ENCODE peak calls at places on chromosome 10, in four cellular contexts. One of them, this sample, is unnamed.

GRCh38 chr10:103416436-103417147 is 20.2 kb downstream of the PDCD11 start:
- DNase-seq in fibroblast of lung: peak; percentile 71
- DNase-seq in MCF 10A: peak; percentile 68
- DNase-seq in heart right ventricle: peak; percentile 67
- DNase-seq in this sample: peak; percentile 60

GRCh38 chr10:80530816-80531215 is 6.9 kb upstream of the SH2D4B start:
- DNase-seq in fibroblast of lung: no peak
- DNase-seq in MCF 10A: no peak
- DNase-seq in heart right ventricle: no peak
- DNase-seq in this sample: no peak

GRCh38 chr10:127918570-127918969 is 11.7 kb downstream of the PTPRE start:
- DNase-seq in fibroblast of lung: no peak
- DNase-seq in MCF 10A: no peak
- DNase-seq in heart right ventricle: no peak
- DNase-seq in this sample: no peak

GRCh38 chr10:70958396-70958795 is 70.0 kb upstream of the PCBD1 start:
- DNase-seq in fibroblast of lung: no peak
- DNase-seq in MCF 10A: no peak
- DNase-seq in heart right ventricle: no peak
- DNase-seq in this sample: no peak

GRCh38 chr10:52706347-52707070 is 66.1 kb downstream of the MBL2 start:
- DNase-seq in fibroblast of lung: no peak
- DNase-seq in MCF 10A: no peak
- DNase-seq in heart right ventricle: no peak
- DNase-seq in this sample: no peak

GRCh38 chr10:71336632-71337031 is 17.6 kb downstream of the SLC29A3 start:
- DNase-seq in fibroblast of lung: no peak
- DNase-seq in MCF 10A: no peak
- DNase-seq in heart right ventricle: no peak
- DNase-seq in this sample: no peak

GRCh38 chr10:99809931-99810615 is 27.6 kb downstream of the ABCC2 start:
- DNase-seq in fibroblast of lung: peak; percentile 83
- DNase-seq in MCF 10A: no peak
- DNase-seq in heart right ventricle: no peak
- DNase-seq in this sample: no peak

GRCh38 chr10:97498076-97498840 is at the start of gene MMS19:
- DNase-seq in fibroblast of lung: peak; percentile 99
- DNase-seq in MCF 10A: peak; percentile 98
- DNase-seq in heart right ventricle: peak; percentile 99
- DNase-seq in this sample: peak; percentile 99

GRCh38 chr10:119933179-119933578 is 40.6 kb downstream of the SEC23IP start:
- DNase-seq in fibroblast of lung: peak; percentile 15
- DNase-seq in MCF 10A: peak; percentile 14
- DNase-seq in heart right ventricle: no peak
- DNase-seq in this sample: no peak

GRCh38 chr10:33052476-33052875 is 94.4 kb upstream of the ITGB1 start:
- DNase-seq in fibroblast of lung: no peak
- DNase-seq in MCF 10A: no peak
- DNase-seq in heart right ventricle: no peak
- DNase-seq in this sample: no peak

GRCh38 chr10:103758294-103758681 is 97.1 kb downstream of the SH3PXD2A start:
- DNase-seq in fibroblast of lung: no peak
- DNase-seq in MCF 10A: peak; percentile 49
- DNase-seq in heart right ventricle: no peak
- DNase-seq in this sample: peak; percentile 86

GRCh38 chr10:89591111-89591795 is 53.8 kb downstream of the PANK1 start:
- DNase-seq in fibroblast of lung: no peak
- DNase-seq in MCF 10A: no peak
- DNase-seq in heart right ventricle: peak; percentile 31
- DNase-seq in this sample: no peak
- TF ChIP-seq CTCF in fibroblast of lung: no peak
- TF ChIP-seq CTCF in MCF 10A: no peak
- TF ChIP-seq CTCF in heart right ventricle: no peak
- TF ChIP-seq CTCF in this sample: no peak

GRCh38 chr10:87816163-87816841 is 1.7 kb downstream of the ATAD1 start:
- DNase-seq in fibroblast of lung: no peak
- DNase-seq in MCF 10A: peak; percentile 11
- DNase-seq in heart right ventricle: no peak
- DNase-seq in this sample: no peak
- TF ChIP-seq CTCF in fibroblast of lung: no peak
- TF ChIP-seq CTCF in MCF 10A: peak; percentile 32
- TF ChIP-seq CTCF in heart right ventricle: peak; percentile 16
- TF ChIP-seq CTCF in this sample: peak; percentile 12

GRCh38 chr10:36182059-36182654 is 540.1 kb upstream of the FZD8 start:
- DNase-seq in fibroblast of lung: peak; percentile 17
- DNase-seq in MCF 10A: no peak
- DNase-seq in heart right ventricle: no peak
- DNase-seq in this sample: no peak
- TF ChIP-seq CTCF in fibroblast of lung: no peak
- TF ChIP-seq CTCF in MCF 10A: no peak
- TF ChIP-seq CTCF in heart right ventricle: no peak
- TF ChIP-seq CTCF in this sample: no peak

GRCh38 chr10:125559210-125559609 is 123.8 kb downstream of the TEX36 start:
- DNase-seq in fibroblast of lung: no peak
- DNase-seq in MCF 10A: no peak
- DNase-seq in heart right ventricle: no peak
- DNase-seq in this sample: no peak

GRCh38 chr10:125567529-125567928 is 115.4 kb downstream of the TEX36 start:
- DNase-seq in fibroblast of lung: no peak
- DNase-seq in MCF 10A: no peak
- DNase-seq in heart right ventricle: no peak
- DNase-seq in this sample: no peak

GRCh38 chr10:125564570-125564969 is 118.4 kb downstream of the TEX36 start:
- DNase-seq in fibroblast of lung: no peak
- DNase-seq in MCF 10A: no peak
- DNase-seq in heart right ventricle: no peak
- DNase-seq in this sample: no peak

GRCh38 chr10:125560947-125561346 is 122.0 kb downstream of the TEX36 start:
- DNase-seq in fibroblast of lung: no peak
- DNase-seq in MCF 10A: no peak
- DNase-seq in heart right ventricle: no peak
- DNase-seq in this sample: no peak

GRCh38 chr10:125562737-125563136 is 120.2 kb downstream of the TEX36 start:
- DNase-seq in fibroblast of lung: no peak
- DNase-seq in MCF 10A: peak; percentile 8
- DNase-seq in heart right ventricle: no peak
- DNase-seq in this sample: no peak
- TF ChIP-seq CTCF in fibroblast of lung: no peak
- TF ChIP-seq CTCF in MCF 10A: no peak
- TF ChIP-seq CTCF in heart right ventricle: no peak
- TF ChIP-seq CTCF in this sample: peak; percentile 10

DNA sequence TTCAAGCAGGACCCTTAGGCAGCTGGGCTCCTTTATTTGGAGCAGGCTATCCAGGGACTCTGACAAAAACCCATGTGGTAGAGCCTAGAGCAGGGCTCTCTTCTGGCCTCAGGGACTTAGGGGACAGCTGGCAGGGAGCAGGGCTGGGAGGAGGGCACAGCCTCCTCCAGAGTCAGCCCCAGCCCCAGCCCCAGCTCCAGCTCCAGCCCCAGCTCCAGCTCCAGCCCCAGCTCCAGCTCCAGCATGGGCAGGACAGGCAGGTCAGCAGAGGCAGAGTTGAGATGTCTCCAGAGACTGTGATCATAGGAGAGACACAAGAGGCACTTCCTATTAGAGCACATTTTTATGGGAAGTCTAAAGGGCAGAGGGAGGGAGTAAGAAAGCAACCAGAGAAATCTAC is 13.4 kb upstream of the C10orf53 start:
- DNase-seq in fibroblast of lung: no peak
- DNase-seq in MCF 10A: no peak
- DNase-seq in heart right ventricle: no peak
- DNase-seq in this sample: no peak
- TF ChIP-seq CTCF in fibroblast of lung: no peak
- TF ChIP-seq CTCF in MCF 10A: no peak
- TF ChIP-seq CTCF in heart right ventricle: no peak
- TF ChIP-seq CTCF in this sample: no peak

GRCh38 chr10:133329401-133330202 is 7.1 kb downstream of the CALY start:
- DNase-seq in fibroblast of lung: peak; percentile 79
- DNase-seq in MCF 10A: peak; percentile 84
- DNase-seq in heart right ventricle: peak; percentile 82
- DNase-seq in this sample: peak; percentile 79
- TF ChIP-seq CTCF in fibroblast of lung: peak; percentile 78
- TF ChIP-seq CTCF in MCF 10A: peak; percentile 89
- TF ChIP-seq CTCF in heart right ventricle: peak; percentile 97
- TF ChIP-seq CTCF in this sample: peak; percentile 86

DNA sequence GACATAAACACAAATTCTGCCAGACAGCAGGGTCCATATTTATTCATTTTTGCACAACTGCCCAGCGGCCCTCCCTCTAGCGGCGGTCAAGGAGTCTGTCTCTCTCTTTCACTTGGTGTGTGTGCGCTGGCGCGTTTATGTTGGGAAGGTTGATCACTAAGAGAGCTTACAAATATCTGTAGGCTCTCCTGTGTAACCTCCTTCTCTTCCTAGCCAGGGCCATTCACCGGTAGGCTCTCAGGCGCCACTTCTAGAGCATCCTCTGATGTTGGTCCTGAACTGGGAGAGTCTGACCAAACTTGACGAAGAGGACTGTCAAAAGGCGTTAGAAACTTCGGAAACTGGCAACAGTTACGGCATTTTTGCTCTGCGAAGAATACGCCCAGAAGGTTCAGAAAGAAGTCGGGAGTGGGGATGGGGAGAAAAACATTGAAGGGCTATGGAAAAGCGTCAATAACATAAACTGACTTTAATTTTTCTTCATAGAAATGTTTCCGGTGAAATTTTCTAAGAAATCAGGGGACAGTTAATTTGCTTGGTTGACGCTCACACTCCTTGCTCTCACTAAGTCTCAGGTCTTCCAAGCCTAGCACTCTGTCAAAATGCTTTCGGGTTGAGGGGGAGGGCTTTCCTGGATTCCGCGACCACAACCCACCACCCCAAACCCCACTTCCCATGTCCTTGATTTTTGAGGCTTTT is 731.1 kb downstream of the ZWINT start:
- DNase-seq in fibroblast of lung: peak; percentile 76
- DNase-seq in MCF 10A: no peak
- DNase-seq in heart right ventricle: peak; percentile 19
- DNase-seq in this sample: peak; percentile 45
- TF ChIP-seq CTCF in fibroblast of lung: peak; percentile 80
- TF ChIP-seq CTCF in MCF 10A: no peak
- TF ChIP-seq CTCF in heart right ventricle: peak; percentile 49
- TF ChIP-seq CTCF in this sample: peak; percentile 65

DNA sequence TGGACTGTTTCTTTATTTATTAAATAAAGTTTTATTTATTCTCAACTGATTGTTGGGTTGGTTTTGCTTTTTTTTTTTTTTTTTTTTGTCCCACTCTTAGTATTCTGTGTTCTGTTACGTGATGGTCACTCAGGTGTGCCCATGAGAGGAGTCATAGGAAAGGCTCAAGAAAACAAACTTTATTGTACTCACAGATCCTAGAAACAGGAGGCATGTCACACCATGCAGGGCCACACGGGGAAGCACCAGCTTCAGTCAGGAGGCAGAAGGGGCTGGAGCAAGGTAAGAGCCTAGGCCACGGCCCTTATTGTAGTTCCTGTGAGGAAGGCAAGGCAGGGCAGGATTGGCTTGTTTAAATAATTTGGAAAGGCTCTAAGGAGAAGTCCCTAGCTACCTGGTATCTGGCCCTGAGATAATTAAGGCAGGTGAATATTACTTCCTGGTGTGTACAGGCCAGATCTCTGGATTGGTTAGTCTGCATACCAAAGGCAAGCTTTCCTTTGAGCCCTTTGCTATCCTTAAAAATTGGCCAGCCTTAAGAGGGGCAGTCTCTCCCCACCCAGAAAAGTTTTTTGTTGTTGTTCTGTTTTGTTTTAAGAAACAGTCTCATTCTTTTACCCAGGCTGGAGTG is 8.3 kb downstream of the ATOH7 start:
- DNase-seq in fibroblast of lung: no peak
- DNase-seq in MCF 10A: no peak
- DNase-seq in heart right ventricle: no peak
- DNase-seq in this sample: no peak
- TF ChIP-seq CTCF in fibroblast of lung: no peak
- TF ChIP-seq CTCF in MCF 10A: no peak
- TF ChIP-seq CTCF in heart right ventricle: no peak
- TF ChIP-seq CTCF in this sample: peak; percentile 20

DNA sequence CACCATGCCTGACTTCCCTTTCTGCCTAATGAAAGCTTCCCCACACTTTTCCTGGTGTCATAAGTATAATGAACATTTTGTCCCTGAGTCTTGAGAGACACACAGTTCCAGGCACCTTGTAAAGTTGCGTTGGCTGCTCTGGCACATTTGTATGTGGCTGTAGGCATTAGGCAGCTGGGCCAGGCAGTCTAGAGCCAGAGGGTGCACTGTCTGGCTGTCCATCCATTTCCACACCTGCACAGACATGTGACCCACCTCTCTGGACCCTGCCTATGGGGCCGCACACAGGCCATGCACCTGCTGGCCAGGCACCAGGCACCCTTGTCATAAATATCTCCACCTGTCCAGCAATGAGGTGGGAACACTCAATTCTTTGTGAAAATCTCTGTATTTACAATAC is 54.7 kb upstream of the ANTXRL start:
- DNase-seq in fibroblast of lung: no peak
- DNase-seq in MCF 10A: no peak
- DNase-seq in heart right ventricle: no peak
- DNase-seq in this sample: no peak
- TF ChIP-seq CTCF in fibroblast of lung: no peak
- TF ChIP-seq CTCF in MCF 10A: no peak
- TF ChIP-seq CTCF in heart right ventricle: no peak
- TF ChIP-seq CTCF in this sample: no peak